ENCODE peak calls at places on chromosome 6, in ten cellular contexts. Y is fibroblast of lung, G is GM12878, W is B cell, S is A549, O is omental fat pad, L is WTC11, X is H9, Q is epithelial cell of esophagus, N is tibial artery. K is an unnamed sample.
A peak's percentile ranks its signal among the peaks of the same experiment; 100 is the strongest.

GRCh38 chr6:168113226-168113625 is 34.2 kb upstream of the FRMD1 start:
- DNase-seq in Y (no peak), G (no peak), W (no peak), S (no peak), O (no peak), L (no peak), X (no peak), Q (no peak), N (no peak), K (no peak)

GRCh38 chr6:154234019-154234772 is 122.4 kb downstream of the IPCEF1 start:
- DNase-seq in Y (no peak), G (peak; percentile 72), W (no peak), S (no peak), O (no peak), L (no peak), X (no peak), Q (no peak), N (no peak), K (no peak)

GRCh38 chr6:13953061-13953705 is 28.4 kb downstream of the RNF182 start:
- DNase-seq in Y (peak; percentile 63), G (no peak), W (no peak), S (no peak), O (no peak), L (no peak), X (no peak), Q (peak; percentile 68), N (no peak), K (no peak)

GRCh38 chr6:158801655-158802294 is 17.4 kb downstream of the EZR start:
- DNase-seq in Y (no peak), G (no peak), W (no peak), S (no peak), O (no peak), L (no peak), X (no peak), Q (no peak), N (no peak), K (no peak)

GRCh38 chr6:106600329-106600728 is 29.0 kb downstream of the RTN4IP1 start:
- DNase-seq in Y (no peak), G (no peak), W (no peak), S (no peak), O (no peak), L (no peak), X (no peak), Q (no peak), N (no peak), K (no peak)

GRCh38 chr6:6557871-6558270 is 30.6 kb upstream of the LY86 start:
- DNase-seq in Y (no peak), G (no peak), W (no peak), S (no peak), O (no peak), L (no peak), X (no peak), Q (peak; percentile 83), N (no peak), K (no peak)

GRCh38 chr6:72624557-72625160 is 2.8 kb downstream of the KCNQ5 start:
- DNase-seq in Y (no peak), G (peak; percentile 70), W (peak; percentile 45), S (peak; percentile 28), O (no peak), L (no peak), X (no peak), Q (peak; percentile 39), N (no peak), K (no peak)

GRCh38 chr6:9039258-9039657 is 603.9 kb upstream of the SLC35B3 start:
- DNase-seq in Y (no peak), G (no peak), W (no peak), S (no peak), O (no peak), L (no peak), X (no peak), Q (peak; percentile 10), N (no peak), K (no peak)

DNA sequence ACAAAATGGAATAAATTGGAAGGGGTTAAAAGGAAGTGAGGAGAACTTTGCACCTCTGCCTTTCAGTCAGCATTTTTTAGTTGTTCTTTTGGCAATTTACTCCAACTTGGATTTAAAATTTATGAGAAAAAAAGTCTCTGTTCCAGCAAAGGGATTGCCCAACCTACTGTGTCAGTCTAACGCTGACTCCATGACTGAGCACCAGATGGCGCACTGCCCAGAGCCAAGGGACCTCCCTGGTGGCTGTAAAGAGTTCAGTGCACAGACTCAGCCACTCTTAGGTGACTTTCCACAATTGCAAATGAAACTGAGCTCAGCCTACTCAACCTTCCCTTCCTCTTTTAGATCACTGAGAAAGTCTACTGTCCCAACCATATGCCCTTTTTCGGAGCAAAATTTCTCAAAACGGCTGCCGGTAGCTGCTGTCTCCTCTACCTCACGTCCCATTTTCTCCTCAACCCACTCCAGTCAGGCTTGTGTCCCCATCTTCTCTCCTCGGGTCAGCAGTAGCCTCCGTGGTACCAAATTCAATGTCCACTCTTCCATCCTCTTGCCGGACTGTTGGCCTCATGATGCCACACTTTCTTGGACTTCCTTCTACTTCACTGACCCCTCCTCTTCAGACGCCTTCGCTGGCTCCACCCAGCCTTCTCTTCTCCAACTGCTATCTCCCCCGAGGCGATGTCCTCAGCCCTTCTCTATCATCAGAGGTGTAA is 38.7 kb downstream of the GSTA2 start:
- DNase-seq in Y (peak; percentile 61), G (peak; percentile 55), W (peak; percentile 38), S (peak; percentile 58), O (peak; percentile 52), L (peak; percentile 75), X (peak; percentile 71), Q (peak; percentile 78), N (peak; percentile 87), K (no peak)
- TF ChIP-seq CTCF in Y (peak; percentile 38), G (peak; percentile 91), W (peak; percentile 64), S (peak; percentile 65), O (no peak), L (peak; percentile 58), X (peak; percentile 92), Q (peak; percentile 81), N (peak; percentile 49), K (peak; percentile 60)

GRCh38 chr6:30543824-30544223 is 12.5 kb downstream of the GNL1 start:
- DNase-seq in Y (no peak), G (no peak), W (no peak), S (no peak), O (no peak), L (no peak), X (no peak), Q (no peak), N (no peak), K (no peak)

GRCh38 chr6:30541515-30542403 is 14.5 kb downstream of the GNL1 start:
- DNase-seq in Y (peak; percentile 82), G (peak; percentile 62), W (peak; percentile 62), S (peak; percentile 52), O (no peak), L (peak; percentile 80), X (peak; percentile 79), Q (peak; percentile 89), N (peak; percentile 65), K (no peak)

GRCh38 chr6:30544666-30545272 is 11.5 kb downstream of the GNL1 start:
- DNase-seq in Y (peak; percentile 66), G (no peak), W (no peak), S (peak; percentile 53), O (no peak), L (no peak), X (no peak), Q (peak; percentile 70), N (no peak), K (no peak)

GRCh38 chr6:30542915-30543314 is 13.4 kb downstream of the GNL1 start:
- DNase-seq in Y (peak; percentile 12), G (no peak), W (no peak), S (peak; percentile 7), O (no peak), L (no peak), X (no peak), Q (no peak), N (no peak), K (no peak)

GRCh38 chr6:30542404-30542725 is 13.9 kb downstream of the GNL1 start:
- DNase-seq in Y (no peak), G (no peak), W (peak; percentile 35), S (no peak), O (no peak), L (no peak), X (no peak), Q (no peak), N (no peak), K (no peak)
- TF ChIP-seq CTCF in Y (no peak), G (no peak), W (no peak), S (no peak), O (no peak), L (no peak), X (no peak), Q (no peak), N (no peak), K (no peak)

GRCh38 chr6:43378631-43379030 is 9.2 kb upstream of the ZNF318 start:
- DNase-seq in Y (no peak), G (no peak), W (no peak), S (no peak), O (no peak), L (no peak), X (no peak), Q (no peak), N (no peak), K (no peak)
- TF ChIP-seq CTCF in Y (no peak), G (no peak), W (no peak), S (no peak), O (no peak), L (no peak), X (no peak), Q (no peak), N (no peak), K (no peak)

GRCh38 chr6:142303191-142303564 is 1.4 kb downstream of the ADGRG6 start:
- DNase-seq in Y (no peak), G (no peak), W (no peak), S (no peak), O (no peak), L (no peak), X (no peak), Q (peak; percentile 11), N (no peak), K (no peak)

GRCh38 chr6:142302427-142303190 is 802 bp downstream of the ADGRG6 start:
- DNase-seq in Y (no peak), G (no peak), W (no peak), S (no peak), O (no peak), L (no peak), X (peak; percentile 33), Q (peak; percentile 90), N (no peak), K (no peak)

GRCh38 chr6:142300758-142301251 is 1.0 kb upstream of the ADGRG6 start:
- DNase-seq in Y (peak; percentile 82), G (no peak), W (no peak), S (peak; percentile 12), O (peak; percentile 81), L (no peak), X (peak; percentile 31), Q (peak; percentile 100), N (no peak), K (no peak)

GRCh38 chr6:142300302-142300701 is 1.5 kb upstream of the ADGRG6 start:
- DNase-seq in Y (peak; percentile 30), G (no peak), W (no peak), S (no peak), O (no peak), L (no peak), X (no peak), Q (no peak), N (no peak), K (no peak)

DNA sequence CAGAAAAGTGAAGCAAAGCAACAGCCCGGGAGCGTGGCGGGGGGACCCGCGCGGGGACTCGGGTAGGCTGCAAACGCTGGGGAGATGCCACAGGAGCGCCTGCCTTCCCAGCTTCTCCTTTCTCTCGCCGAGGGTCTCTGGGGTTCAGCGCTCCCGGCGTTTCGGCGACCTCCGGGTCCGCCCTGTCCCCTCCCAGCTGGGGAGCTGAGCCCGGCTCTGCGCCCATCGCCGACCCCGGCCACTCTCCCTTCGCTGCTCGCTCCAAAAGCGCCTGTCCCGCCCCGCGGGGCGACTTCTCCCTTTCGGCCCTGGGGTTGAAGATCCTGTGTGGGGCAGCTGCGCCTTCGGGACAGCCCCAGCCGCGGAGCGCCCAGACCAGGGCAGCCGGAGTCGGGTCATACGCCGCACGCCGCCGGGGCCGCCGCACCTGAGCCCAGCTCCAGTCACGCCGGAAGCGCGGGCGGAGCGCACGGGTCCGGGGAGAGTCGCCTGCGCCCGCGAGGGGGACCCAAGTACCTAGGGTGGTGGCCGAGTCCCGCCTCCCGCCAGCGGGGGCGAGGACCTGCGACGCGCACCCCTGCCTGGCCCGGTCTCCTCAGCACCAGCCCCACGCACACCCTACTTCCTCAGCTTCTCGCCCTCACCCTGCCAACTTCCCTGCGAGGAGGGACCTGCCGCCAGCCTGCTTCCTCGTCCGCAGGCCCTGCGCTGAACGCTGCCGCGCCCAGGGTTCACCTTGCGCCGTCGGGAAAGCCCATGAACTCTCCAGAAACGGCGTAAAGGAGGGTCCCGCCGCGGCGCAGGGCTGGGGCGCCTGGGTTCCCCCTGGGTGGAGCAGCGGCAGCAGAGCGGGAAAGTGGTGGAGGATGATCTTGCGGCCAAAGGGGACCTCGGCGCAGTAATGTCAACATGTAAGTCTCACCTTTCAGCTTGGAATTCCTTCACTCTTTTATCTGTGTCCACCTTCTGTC is at the start of gene ADGRG6:
- DNase-seq in Y (peak; percentile 47), G (no peak), W (peak; percentile 27), S (peak; percentile 7), O (no peak), L (peak; percentile 72), X (peak; percentile 75), Q (peak; percentile 66), N (no peak), K (no peak)
- TF ChIP-seq CTCF in Y (no peak), G (no peak), W (no peak), S (peak; percentile 19), O (no peak), L (no peak), X (peak; percentile 38), Q (no peak), N (no peak), K (no peak)

K was measured in esophagus squamous epithelium.